ENCODE peak calls at places on chromosomes 7 and 10, in five cellular contexts. One of them, this sample, is unnamed.

GRCh38 chr7:86963599-86964230 is 95.7 kb downstream of the ELAPOR2 start:
- DNase-seq in A549: no peak
- DNase-seq in naive thymus-derived CD4-positive, alpha-beta T cell: no peak
- DNase-seq in RWPE1: no peak
- DNase-seq in tibial artery: no peak
- DNase-seq in this sample: no peak

GRCh38 chr10:47330804-47331203 is 8.6 kb downstream of the GDF2 start:
- DNase-seq in RWPE1: no peak
- DNase-seq in tibial artery: peak
- DNase-seq in naive thymus-derived CD4-positive, alpha-beta T cell: no peak
- DNase-seq in A549: no peak
- DNase-seq in this sample: no peak

GRCh38 chr7:16810112-16810511 is 5.3 kb upstream of the AGR2 start:
- DNase-seq in naive thymus-derived CD4-positive, alpha-beta T cell: no peak
- DNase-seq in tibial artery: no peak
- DNase-seq in A549: no peak
- DNase-seq in RWPE1: no peak
- DNase-seq in this sample: no peak

GRCh38 chr7:123237-123636 is 69.1 kb upstream of the FAM20C start:
- DNase-seq in RWPE1: no peak
- DNase-seq in tibial artery: peak
- DNase-seq in A549: no peak
- DNase-seq in naive thymus-derived CD4-positive, alpha-beta T cell: no peak
- DNase-seq in this sample: no peak

GRCh38 chr7:132771301-132771730 is 195.0 kb upstream of the PLXNA4 start:
- DNase-seq in naive thymus-derived CD4-positive, alpha-beta T cell: peak
- DNase-seq in RWPE1: no peak
- DNase-seq in A549: no peak
- DNase-seq in tibial artery: no peak
- DNase-seq in this sample: no peak

GRCh38 chr7:105677803-105678583 is 96.7 kb upstream of the EFCAB10 start:
- DNase-seq in A549: no peak
- DNase-seq in naive thymus-derived CD4-positive, alpha-beta T cell: peak
- DNase-seq in RWPE1: no peak
- DNase-seq in tibial artery: no peak
- DNase-seq in this sample: no peak

GRCh38 chr10:101570764-101571572 is 17.1 kb downstream of the POLL start:
- DNase-seq in naive thymus-derived CD4-positive, alpha-beta T cell: no peak
- DNase-seq in RWPE1: no peak
- DNase-seq in A549: no peak
- DNase-seq in tibial artery: no peak
- DNase-seq in this sample: no peak

GRCh38 chr7:122743211-122743610 is 40.5 kb upstream of the RNF148 start:
- DNase-seq in tibial artery: no peak
- DNase-seq in A549: no peak
- DNase-seq in naive thymus-derived CD4-positive, alpha-beta T cell: no peak
- DNase-seq in RWPE1: no peak
- DNase-seq in this sample: no peak

GRCh38 chr7:127927339-127927679 is 103.9 kb downstream of the LRRC4 start:
- DNase-seq in tibial artery: no peak
- DNase-seq in A549: no peak
- DNase-seq in RWPE1: no peak
- DNase-seq in naive thymus-derived CD4-positive, alpha-beta T cell: no peak
- DNase-seq in this sample: no peak

GRCh38 chr10:50538473-50539398 is 85.0 kb downstream of the SGMS1 start:
- DNase-seq in A549: no peak
- DNase-seq in naive thymus-derived CD4-positive, alpha-beta T cell: no peak
- DNase-seq in RWPE1: no peak
- DNase-seq in tibial artery: no peak
- DNase-seq in this sample: peak

GRCh38 chr10:29956335-29956924 is 103.0 kb downstream of the JCAD start:
- DNase-seq in tibial artery: no peak
- DNase-seq in A549: no peak
- DNase-seq in naive thymus-derived CD4-positive, alpha-beta T cell: no peak
- DNase-seq in RWPE1: no peak
- DNase-seq in this sample: no peak

GRCh38 chr7:45080265-45080957 is 8.4 kb downstream of the NACAD start:
- DNase-seq in A549: peak
- DNase-seq in tibial artery: no peak
- DNase-seq in RWPE1: no peak
- DNase-seq in naive thymus-derived CD4-positive, alpha-beta T cell: no peak
- DNase-seq in this sample: no peak

GRCh38 chr7:32428546-32428945 is 61.6 kb downstream of the LSM5 start:
- DNase-seq in A549: no peak
- DNase-seq in naive thymus-derived CD4-positive, alpha-beta T cell: no peak
- DNase-seq in RWPE1: no peak
- DNase-seq in tibial artery: no peak
- DNase-seq in this sample: no peak

GRCh38 chr7:76368190-76368589 is 9.4 kb upstream of the YWHAG start:
- DNase-seq in tibial artery: no peak
- DNase-seq in naive thymus-derived CD4-positive, alpha-beta T cell: no peak
- DNase-seq in RWPE1: no peak
- DNase-seq in A549: no peak
- DNase-seq in this sample: no peak

GRCh38 chr10:112335104-112335840 is 38.6 kb upstream of the ACSL5 start:
- DNase-seq in naive thymus-derived CD4-positive, alpha-beta T cell: no peak
- DNase-seq in RWPE1: no peak
- DNase-seq in A549: peak
- DNase-seq in tibial artery: no peak
- DNase-seq in this sample: no peak

GRCh38 chr7:43220250-43220649 is 107.8 kb downstream of the HECW1 start:
- DNase-seq in A549: no peak
- DNase-seq in tibial artery: no peak
- DNase-seq in naive thymus-derived CD4-positive, alpha-beta T cell: no peak
- DNase-seq in RWPE1: no peak
- DNase-seq in this sample: no peak

GRCh38 chr7:107994366-107994765 is 8.6 kb downstream of the LAMB1 start:
- DNase-seq in tibial artery: no peak
- DNase-seq in RWPE1: no peak
- DNase-seq in A549: no peak
- DNase-seq in naive thymus-derived CD4-positive, alpha-beta T cell: no peak
- DNase-seq in this sample: no peak

GRCh38 chr10:14612873-14613569 is 161.7 kb downstream of the FAM107B start:
- DNase-seq in naive thymus-derived CD4-positive, alpha-beta T cell: no peak
- DNase-seq in tibial artery: no peak
- DNase-seq in A549: no peak
- DNase-seq in RWPE1: no peak
- DNase-seq in this sample: no peak

DNA sequence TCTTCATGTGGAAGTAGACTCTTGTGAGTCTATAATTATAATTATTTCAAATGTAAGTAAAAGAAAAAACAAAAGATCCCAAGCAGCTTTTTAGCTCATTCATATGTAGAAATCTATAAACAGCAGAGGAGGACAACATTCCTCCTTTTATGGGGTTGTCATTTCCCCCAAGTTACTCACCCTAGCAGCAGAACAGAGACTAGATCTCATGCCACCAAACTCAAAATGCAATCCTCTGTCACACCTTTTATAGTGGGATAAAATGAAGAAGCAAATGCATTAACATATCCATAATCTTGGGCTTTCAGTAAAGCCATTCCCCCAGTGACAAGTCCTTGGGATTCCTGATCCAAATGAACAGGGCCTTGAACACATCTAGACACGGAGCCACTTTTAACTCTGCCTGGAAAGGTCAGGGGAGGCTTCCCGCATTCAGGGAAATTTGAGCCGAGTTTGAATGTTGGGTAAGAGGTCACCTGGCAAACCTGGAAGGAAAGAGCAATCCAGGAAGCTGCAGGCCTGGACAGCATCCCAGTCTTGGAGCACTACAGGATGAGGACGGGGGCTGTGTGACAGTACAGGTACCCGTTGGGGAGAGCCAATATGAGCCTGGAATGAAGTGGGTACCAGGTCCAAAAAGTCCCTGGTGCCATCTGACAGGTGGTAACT is 76.4 kb downstream of the DOCK4 start:
- DNase-seq in A549: no peak
- DNase-seq in naive thymus-derived CD4-positive, alpha-beta T cell: no peak
- DNase-seq in tibial artery: no peak
- DNase-seq in RWPE1: peak
- DNase-seq in this sample: no peak
- H3K27ac ChIP-seq in A549: no peak
- H3K27ac ChIP-seq in naive thymus-derived CD4-positive, alpha-beta T cell: no peak
- H3K27ac ChIP-seq in tibial artery: no peak
- H3K27ac ChIP-seq in RWPE1: peak
- H3K27ac ChIP-seq in this sample: no peak

GRCh38 chr10:4240641-4241197 is 455.7 kb upstream of the KLF6 start:
- DNase-seq in RWPE1: no peak
- DNase-seq in tibial artery: no peak
- DNase-seq in naive thymus-derived CD4-positive, alpha-beta T cell: no peak
- DNase-seq in A549: no peak
- DNase-seq in this sample: no peak
- H3K27ac ChIP-seq in RWPE1: no peak
- H3K27ac ChIP-seq in tibial artery: peak
- H3K27ac ChIP-seq in naive thymus-derived CD4-positive, alpha-beta T cell: no peak
- H3K27ac ChIP-seq in A549: no peak
- H3K27ac ChIP-seq in this sample: peak

DNA sequence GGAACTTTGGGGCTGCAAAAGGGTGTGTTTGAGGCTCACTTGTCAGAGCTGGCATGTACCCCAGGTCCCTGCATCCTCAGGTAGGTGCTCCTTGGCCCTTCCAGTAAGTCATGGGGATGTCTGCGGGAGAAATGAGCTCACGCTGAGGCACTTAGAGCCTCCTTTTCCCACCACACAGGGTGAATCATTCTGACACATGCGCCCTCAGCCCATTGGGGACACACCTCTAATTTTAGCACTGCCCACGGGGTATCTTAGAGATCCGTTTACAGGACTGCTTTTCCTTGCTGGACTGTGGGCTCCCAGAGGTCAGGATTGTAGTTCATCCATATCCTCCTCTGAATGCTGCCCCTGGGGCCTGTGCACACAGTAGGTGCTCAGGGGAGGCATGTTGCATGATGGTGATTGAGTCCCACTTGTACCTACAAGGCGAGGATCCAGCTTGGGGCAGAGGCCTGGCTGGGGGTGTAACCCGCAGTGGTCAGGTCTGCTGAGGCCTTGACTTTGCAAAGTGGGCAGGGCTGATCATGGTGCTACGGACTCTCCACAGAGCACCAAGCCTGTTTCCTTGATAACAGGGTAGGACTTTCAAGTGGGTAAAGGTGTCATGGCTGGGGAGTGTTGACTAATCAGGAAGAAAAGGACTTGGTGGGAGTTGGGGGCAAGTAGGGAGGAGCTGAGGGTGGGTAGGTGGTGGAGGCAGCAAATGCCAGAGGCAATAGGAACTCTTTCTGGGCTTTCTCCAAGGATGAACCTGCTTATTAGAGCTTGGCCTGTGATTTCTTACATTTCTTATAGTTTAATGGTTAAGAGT is 5.8 kb downstream of the TSPAN15 start:
- DNase-seq in RWPE1: peak
- DNase-seq in naive thymus-derived CD4-positive, alpha-beta T cell: no peak
- DNase-seq in tibial artery: no peak
- DNase-seq in A549: no peak
- DNase-seq in this sample: no peak
- H3K27ac ChIP-seq in RWPE1: no peak
- H3K27ac ChIP-seq in naive thymus-derived CD4-positive, alpha-beta T cell: no peak
- H3K27ac ChIP-seq in tibial artery: no peak
- H3K27ac ChIP-seq in A549: peak
- H3K27ac ChIP-seq in this sample: no peak

GRCh38 chr10:113857210-113857609 is 2.7 kb downstream of the NHLRC2 start:
- DNase-seq in tibial artery: no peak
- DNase-seq in RWPE1: no peak
- DNase-seq in A549: no peak
- DNase-seq in naive thymus-derived CD4-positive, alpha-beta T cell: no peak
- DNase-seq in this sample: no peak

GRCh38 chr10:113854757-113855626 is 531 bp downstream of the NHLRC2 start:
- DNase-seq in naive thymus-derived CD4-positive, alpha-beta T cell: peak
- DNase-seq in RWPE1: peak
- DNase-seq in A549: peak
- DNase-seq in tibial artery: peak
- DNase-seq in this sample: no peak

GRCh38 chr10:113859261-113859660 is 4.8 kb downstream of the NHLRC2 start:
- DNase-seq in naive thymus-derived CD4-positive, alpha-beta T cell: no peak
- DNase-seq in tibial artery: no peak
- DNase-seq in A549: no peak
- DNase-seq in RWPE1: no peak
- DNase-seq in this sample: no peak

GRCh38 chr10:113856563-113856962 is 2.1 kb downstream of the NHLRC2 start:
- DNase-seq in A549: no peak
- DNase-seq in RWPE1: no peak
- DNase-seq in naive thymus-derived CD4-positive, alpha-beta T cell: no peak
- DNase-seq in tibial artery: no peak
- DNase-seq in this sample: no peak

DNA sequence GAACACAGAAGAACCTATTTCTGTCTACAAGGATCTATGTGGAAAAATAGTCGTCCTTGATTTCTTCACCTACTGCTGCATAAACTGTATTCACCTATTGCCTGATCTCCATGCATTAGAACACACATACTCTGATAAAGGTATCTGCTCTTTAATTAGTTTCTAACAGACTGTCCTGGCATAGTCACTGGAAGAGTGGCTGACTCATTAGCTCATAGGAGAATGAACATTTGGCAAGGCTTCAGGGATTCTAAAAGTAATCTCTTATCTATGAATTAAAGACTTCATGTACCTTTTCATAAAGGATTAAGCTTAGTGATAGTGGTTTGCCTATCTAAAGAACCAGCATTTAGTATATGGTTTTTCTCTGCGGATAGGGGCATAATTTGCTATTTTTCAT is 4.1 kb downstream of the NHLRC2 start:
- DNase-seq in A549: no peak
- DNase-seq in tibial artery: no peak
- DNase-seq in RWPE1: no peak
- DNase-seq in naive thymus-derived CD4-positive, alpha-beta T cell: no peak
- DNase-seq in this sample: no peak
- H3K27ac ChIP-seq in A549: no peak
- H3K27ac ChIP-seq in tibial artery: no peak
- H3K27ac ChIP-seq in RWPE1: no peak
- H3K27ac ChIP-seq in naive thymus-derived CD4-positive, alpha-beta T cell: no peak
- H3K27ac ChIP-seq in this sample: no peak

DNA sequence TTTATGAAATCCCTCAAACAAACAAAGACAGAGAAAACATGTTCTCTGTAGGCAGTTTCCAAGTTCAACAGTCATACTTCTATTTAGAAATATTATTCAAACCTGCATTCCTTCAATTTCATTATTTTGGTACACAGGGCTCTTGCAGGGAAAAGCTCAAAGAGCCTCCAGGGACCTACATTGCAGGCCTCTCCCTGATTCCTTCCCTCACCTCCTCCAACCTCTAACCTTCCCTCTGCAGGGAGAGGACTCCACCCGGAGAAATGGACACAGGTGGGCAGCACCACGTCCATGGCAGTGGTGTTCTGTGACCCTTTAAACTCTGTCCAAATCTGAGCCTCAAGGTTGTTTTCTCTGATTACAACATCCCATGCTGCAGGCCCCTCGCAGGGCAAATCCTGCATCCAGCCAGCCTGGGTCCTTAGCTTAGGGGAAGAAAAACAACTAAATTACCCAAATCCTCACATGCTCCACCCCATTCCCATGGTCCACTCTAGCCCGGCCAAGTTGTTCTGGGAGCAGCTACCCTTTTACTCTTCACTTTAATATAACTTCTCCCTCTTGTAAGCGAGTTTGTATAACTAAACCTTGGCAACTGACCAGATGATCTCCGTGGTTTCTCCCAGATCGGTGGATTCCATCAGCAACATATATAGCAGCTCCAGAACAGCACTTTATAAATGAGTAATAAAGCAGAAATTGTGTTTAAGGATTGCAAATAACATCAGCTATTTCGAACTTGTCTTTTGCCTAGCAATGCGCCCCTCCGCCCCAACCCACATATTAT is 129.8 kb downstream of the CUBN start:
- DNase-seq in tibial artery: peak
- DNase-seq in naive thymus-derived CD4-positive, alpha-beta T cell: no peak
- DNase-seq in A549: no peak
- DNase-seq in RWPE1: no peak
- DNase-seq in this sample: no peak
- H3K27ac ChIP-seq in tibial artery: peak
- H3K27ac ChIP-seq in naive thymus-derived CD4-positive, alpha-beta T cell: no peak
- H3K27ac ChIP-seq in A549: no peak
- H3K27ac ChIP-seq in RWPE1: no peak
- H3K27ac ChIP-seq in this sample: no peak